ENCODE peak calls at places on chromosomes 12 and 14, in four cellular contexts. M is HCT116, K is mammary epithelial cell, C is neural crest cell. N is an unnamed sample.

GRCh38 chr12:64633940-64634337 is 23.6 kb downstream of the RASSF3 start:
- DNase-seq in M (no peak), K (peak), C (no peak), N (no peak)

GRCh38 chr12:19925881-19926665 is 442.3 kb upstream of the PDE3A start:
- DNase-seq in M (no peak), K (no peak), C (no peak), N (no peak)

GRCh38 chr14:85596562-85596961 is 66.6 kb downstream of the FLRT2 start:
- DNase-seq in M (no peak), K (no peak), C (no peak), N (no peak)

GRCh38 chr12:129401572-129401971 is 502.3 kb downstream of the TMEM132D start:
- DNase-seq in M (no peak), K (no peak), C (no peak), N (no peak)

GRCh38 chr12:11630046-11630706 is 19.3 kb upstream of the ETV6 start:
- DNase-seq in M (no peak), K (no peak), C (no peak), N (no peak)

GRCh38 chr14:69153848-69154208 is 909 bp upstream of the DCAF5 start:
- DNase-seq in M (no peak), K (no peak), C (peak), N (no peak)

GRCh38 chr14:73991097-73991496 is 28.0 kb downstream of the ENTPD5 start:
- DNase-seq in M (no peak), K (no peak), C (no peak), N (no peak)

GRCh38 chr14:100076133-100076532 is 10.9 kb downstream of the EVL start:
- DNase-seq in M (peak), K (peak), C (no peak), N (no peak)

GRCh38 chr12:62632521-62632920 is 165.9 kb downstream of the MON2 start:
- DNase-seq in M (no peak), K (no peak), C (peak), N (no peak)

GRCh38 chr12:81627336-81628189 is 131.6 kb downstream of the PPFIA2 start:
- DNase-seq in M (peak), K (peak), C (no peak), N (no peak)

GRCh38 chr12:113134521-113134951 is 1.0 kb downstream of the RASAL1 start:
- DNase-seq in M (no peak), K (no peak), C (no peak), N (no peak)

GRCh38 chr12:58608711-58609110 is 311.6 kb downstream of the LRIG3 start:
- DNase-seq in M (no peak), K (no peak), C (no peak), N (no peak)

GRCh38 chr12:115464008-115464672 is 780.2 kb upstream of the TBX3 start:
- DNase-seq in M (no peak), K (peak), C (no peak), N (no peak)

GRCh38 chr12:53383258-53383657 is 3.3 kb downstream of the SP1 start:
- DNase-seq in M (no peak), K (no peak), C (no peak), N (no peak)

GRCh38 chr14:55339770-55340169 is 68.5 kb downstream of the FBXO34 start:
- DNase-seq in M (no peak), K (peak), C (no peak), N (no peak)

GRCh38 chr12:87982208-87982607 is 47.0 kb downstream of the C12orf50 start:
- DNase-seq in M (no peak), K (no peak), C (no peak), N (no peak)

GRCh38 chr12:111685322-111685810 is 390 bp downstream of the BRAP start:
- DNase-seq in M (no peak), K (peak), C (no peak), N (no peak)

GRCh38 chr14:59771577-59771976 is 99.0 kb downstream of the RTN1 start:
- DNase-seq in M (no peak), K (no peak), C (no peak), N (no peak)

GRCh38 chr14:38866461-38866860 is 236.6 kb downstream of the SEC23A start:
- DNase-seq in M (no peak), K (no peak), C (no peak), N (no peak)

GRCh38 chr14:98298481-98299227 is 973.3 kb downstream of the BCL11B start:
- DNase-seq in M (no peak), K (no peak), C (no peak), N (no peak)

GRCh38 chr14:89027097-89027740 is 202.8 kb downstream of the TTC8 start:
- DNase-seq in M (peak), K (peak), C (peak), N (peak)

GRCh38 chr12:53560386-53560785 is 53.1 kb upstream of the NPFF start:
- DNase-seq in M (no peak), K (no peak), C (no peak), N (no peak)

GRCh38 chr14:70188292-70188607 is 501 bp downstream of the SLC8A3 start:
- DNase-seq in M (no peak), K (no peak), C (peak), N (no peak)

DNA sequence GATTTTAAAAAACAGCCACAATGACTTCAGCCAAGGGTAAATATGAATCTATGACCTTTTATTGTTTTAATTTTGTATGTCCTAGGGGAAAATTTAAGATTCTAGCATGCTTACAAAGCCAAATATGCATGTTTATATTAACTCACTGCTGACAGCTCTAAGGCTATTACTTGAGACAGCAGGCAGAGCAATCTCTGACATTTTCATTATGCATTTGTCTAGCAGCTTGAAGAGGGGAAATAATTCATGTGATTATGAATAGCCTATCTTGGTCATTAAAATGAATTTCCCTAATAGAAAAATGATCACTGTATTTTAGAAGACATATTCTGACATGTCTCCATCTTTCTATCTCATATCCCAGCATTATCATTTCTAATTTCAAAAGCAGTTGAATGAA is 46.6 kb upstream of the HELB start:
- DNase-seq in M (no peak), K (no peak), C (no peak), N (no peak)
- TF ChIP-seq CTCF in M (no peak), K (no peak), C (no peak), N (no peak)

GRCh38 chr12:94980577-94980976 is 22.9 kb downstream of the NDUFA12 start:
- DNase-seq in M (no peak), K (no peak), C (no peak), N (no peak)
- TF ChIP-seq CTCF in M (peak), K (peak), C (peak), N (peak)

GRCh38 chr12:84069699-84070098 is 842.9 kb downstream of the SLC6A15 start:
- DNase-seq in M (no peak), K (no peak), C (no peak), N (no peak)

GRCh38 chr12:84070311-84070710 is 842.3 kb downstream of the SLC6A15 start:
- DNase-seq in M (no peak), K (no peak), C (no peak), N (no peak)

DNA sequence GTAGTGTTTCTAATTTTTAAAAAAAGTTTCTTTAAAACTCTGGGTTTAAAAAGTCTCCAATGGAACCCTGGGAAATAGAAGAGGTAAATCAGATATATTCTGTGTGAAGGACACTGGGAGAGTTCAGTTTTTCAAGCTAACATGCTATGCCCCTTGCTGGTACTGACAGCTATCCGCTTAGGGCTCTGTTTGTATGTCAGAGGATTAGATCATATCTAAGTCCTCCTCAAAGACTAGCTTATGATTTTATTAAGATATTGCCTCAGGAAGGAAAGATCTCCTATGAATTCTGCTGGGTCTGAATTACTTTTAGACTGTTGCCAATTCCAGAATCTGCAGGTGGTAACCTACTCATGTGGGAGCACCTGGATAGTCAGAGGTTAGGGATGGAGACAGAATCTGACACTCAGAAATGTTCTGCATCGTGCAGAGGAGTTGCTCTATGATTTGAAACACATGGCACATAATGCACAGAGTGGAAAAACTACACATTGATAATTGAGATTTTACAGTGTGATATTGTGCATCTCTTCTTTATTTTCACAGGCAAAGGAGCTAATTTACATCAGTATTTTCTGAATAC is 843.4 kb downstream of the SLC6A15 start:
- DNase-seq in M (no peak), K (no peak), C (no peak), N (no peak)
- TF ChIP-seq CTCF in M (no peak), K (no peak), C (no peak), N (no peak)

DNA sequence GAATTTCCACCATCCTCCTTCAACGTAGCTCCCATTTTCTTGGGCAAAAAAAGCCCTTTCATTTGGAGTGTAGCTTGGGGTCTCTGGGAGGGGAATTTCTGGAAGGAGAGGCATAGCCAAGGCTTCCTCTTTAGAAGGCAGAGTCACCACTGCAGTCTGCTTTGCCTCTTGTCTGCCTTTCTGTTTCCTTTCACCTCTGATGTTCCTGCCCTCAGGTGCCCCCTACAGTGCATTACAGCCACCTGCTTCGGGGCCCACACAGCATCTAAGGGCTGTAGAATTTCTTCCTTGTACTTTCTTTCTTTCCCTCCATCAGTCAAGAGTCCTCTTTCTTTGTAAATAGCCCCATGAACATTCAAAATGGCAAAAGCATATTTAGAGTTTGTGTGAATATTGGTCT is 1313.9 kb downstream of the TMEM121 start:
- DNase-seq in M (no peak), K (no peak), C (no peak), N (no peak)
- TF ChIP-seq CTCF in M (no peak), K (no peak), C (no peak), N (no peak)